ENCODE peak calls at places on chromosomes 5 and 9, in six cellular contexts. T is dorsolateral prefrontal cortex, O is ELR, L is HT1080, F is heart left ventricle, Z is EL. G is an unnamed sample.

GRCh38 chr5:113514263-113514590 is 733 bp downstream of the YTHDC2 start:
- DNase-seq in T (no peak), O (peak), L (no peak), F (no peak), Z (peak), G (no peak)

GRCh38 chr9:129671519-129671918 is 6.1 kb downstream of the PRRX2 start:
- DNase-seq in T (no peak), O (no peak), L (no peak), F (no peak), Z (no peak), G (no peak)

GRCh38 chr5:132655821-132656773 is 1.9 kb upstream of the IL13 start:
- DNase-seq in T (peak), O (peak), L (no peak), F (no peak), Z (peak), G (no peak)

GRCh38 chr9:126108240-126108639 is 218.4 kb upstream of the MVB12B start:
- DNase-seq in T (no peak), O (peak), L (no peak), F (no peak), Z (peak), G (no peak)

GRCh38 chr5:15009420-15009819 is 137.8 kb upstream of the ANKH start:
- DNase-seq in T (no peak), O (peak), L (peak), F (no peak), Z (peak), G (peak)

GRCh38 chr5:169302491-169303118 is 1.7 kb upstream of the SLIT3 start:
- DNase-seq in T (peak), O (peak), L (peak), F (peak), Z (peak), G (peak)

GRCh38 chr5:179311091-179311470 is 34.2 kb downstream of the ADAMTS2 start:
- DNase-seq in T (no peak), O (no peak), L (no peak), F (no peak), Z (no peak), G (no peak)

GRCh38 chr9:26112724-26113123 is 434.5 kb upstream of the TUSC1 start:
- DNase-seq in T (no peak), O (peak), L (peak), F (no peak), Z (peak), G (no peak)

GRCh38 chr5:106127341-106127781 is 1543.4 kb downstream of the EFNA5 start:
- DNase-seq in T (no peak), O (no peak), L (no peak), F (no peak), Z (no peak), G (peak)

GRCh38 chr9:74953235-74953741 is 576 bp upstream of the C9orf40 start:
- DNase-seq in T (peak), O (peak), L (no peak), F (no peak), Z (peak), G (no peak)

GRCh38 chr9:74309654-74310053 is 187.5 kb upstream of the RORB start:
- DNase-seq in T (no peak), O (no peak), L (peak), F (no peak), Z (no peak), G (peak)

GRCh38 chr5:91556-92263 is at the start of gene PLEKHG4B:
- DNase-seq in T (no peak), O (no peak), L (no peak), F (no peak), Z (peak), G (no peak)

GRCh38 chr5:146878471-146879172 is at the start of gene PPP2R2B:
- DNase-seq in T (peak), O (peak), L (peak), F (peak), Z (peak), G (no peak)

GRCh38 chr9:126705767-126706697 is 92.3 kb downstream of the LMX1B start:
- DNase-seq in T (peak), O (peak), L (peak), F (peak), Z (peak), G (peak)

GRCh38 chr9:133400292-133400691 is 17.5 kb downstream of the REXO4 start:
- DNase-seq in T (no peak), O (no peak), L (no peak), F (no peak), Z (no peak), G (no peak)

GRCh38 chr5:53407373-53407772 is 73.1 kb upstream of the FST start:
- DNase-seq in T (no peak), O (peak), L (peak), F (no peak), Z (peak), G (no peak)

GRCh38 chr9:92642041-92642451 is 27.9 kb downstream of the IPPK start:
- DNase-seq in T (no peak), O (no peak), L (no peak), F (no peak), Z (no peak), G (no peak)

GRCh38 chr5:9269024-9269423 is 276.9 kb downstream of the SEMA5A start:
- DNase-seq in T (no peak), O (peak), L (peak), F (no peak), Z (peak), G (no peak)

GRCh38 chr5:56409331-56410190 is 176.4 kb upstream of the ANKRD55 start:
- DNase-seq in T (peak), O (peak), L (peak), F (peak), Z (peak), G (peak)

GRCh38 chr5:111830333-111830732 is 73.3 kb upstream of the NREP start:
- DNase-seq in T (no peak), O (peak), L (peak), F (no peak), Z (peak), G (no peak)

GRCh38 chr9:27511771-27512170 is 12.3 kb upstream of the IFNK start:
- DNase-seq in T (no peak), O (no peak), L (no peak), F (no peak), Z (no peak), G (no peak)

GRCh38 chr9:87083986-87084385 is 136.7 kb upstream of the GAS1 start:
- DNase-seq in T (no peak), O (no peak), L (no peak), F (no peak), Z (no peak), G (no peak)

GRCh38 chr5:76811214-76811613 is 7.6 kb upstream of the F2RL1 start:
- DNase-seq in T (no peak), O (peak), L (peak), F (no peak), Z (peak), G (no peak)

GRCh38 chr9:35675732-35676392 is 2.1 kb downstream of the CA9 start:
- DNase-seq in T (peak), O (no peak), L (no peak), F (no peak), Z (no peak), G (no peak)

GRCh38 chr9:135394699-135395645 is 84.6 kb upstream of the PPP1R26 start:
- DNase-seq in T (no peak), O (no peak), L (no peak), F (no peak), Z (no peak), G (no peak)

GRCh38 chr5:24245821-24246220 is 399.0 kb downstream of the CDH10 start:
- DNase-seq in T (no peak), O (no peak), L (no peak), F (no peak), Z (no peak), G (no peak)

GRCh38 chr9:68979538-68980314 is 34.2 kb downstream of the PRKACG start:
- DNase-seq in T (peak), O (no peak), L (no peak), F (peak), Z (no peak), G (no peak)

GRCh38 chr9:5688109-5688508 is 59.2 kb downstream of the RIC1 start:
- DNase-seq in T (no peak), O (peak), L (peak), F (peak), Z (peak), G (no peak)

GRCh38 chr5:176166427-176166826 is 71.8 kb upstream of the SIMC1 start:
- DNase-seq in T (no peak), O (peak), L (peak), F (no peak), Z (peak), G (no peak)

GRCh38 chr9:76985581-76985980 is 33.9 kb upstream of the FOXB2 start:
- DNase-seq in T (no peak), O (no peak), L (no peak), F (no peak), Z (no peak), G (peak)

GRCh38 chr5:174872271-174872670 is 147.9 kb downstream of the MSX2 start:
- DNase-seq in T (no peak), O (no peak), L (no peak), F (no peak), Z (peak), G (no peak)

GRCh38 chr9:93023521-93023815 is 35.0 kb upstream of the SUSD3 start:
- DNase-seq in T (no peak), O (no peak), L (no peak), F (no peak), Z (no peak), G (no peak)